ENCODE peak calls at places on chromosome 18, in ten cellular contexts. X, N, G, C, W, L, A, H, S and I are unnamed samples.

GRCh38 chr18:74450626-74451025 is 6.5 kb downstream of the DIPK1C start:
- DNase-seq in G (no peak), L (no peak), S (no peak), N (no peak), W (no peak), A (no peak), X (no peak), C (no peak), H (no peak), I (peak)

GRCh38 chr18:55863876-55864275 is 275.9 kb upstream of the TCF4 start:
- DNase-seq in A (no peak), G (no peak), N (no peak), H (no peak), L (no peak), C (no peak), X (peak), S (peak), W (no peak), I (no peak)

GRCh38 chr18:10413722-10414121 is 40.7 kb upstream of the APCDD1 start:
- DNase-seq in A (no peak), H (no peak), L (no peak), X (no peak), N (no peak), C (no peak), S (no peak), G (no peak), W (no peak), I (no peak)

GRCh38 chr18:5759169-5759568 is 136.2 kb downstream of the TMEM200C start:
- DNase-seq in H (no peak), X (no peak), A (no peak), S (no peak), L (no peak), G (no peak), C (no peak), W (no peak), N (no peak), I (no peak)

GRCh38 chr18:47606526-47606925 is 323.9 kb downstream of the SMAD2 start:
- DNase-seq in C (no peak), A (no peak), G (no peak), N (no peak), L (no peak), X (no peak), W (no peak), H (no peak), S (no peak), I (no peak)

GRCh38 chr18:47983946-47984345 is 53.5 kb upstream of the SMAD2 start:
- DNase-seq in C (no peak), A (no peak), H (no peak), L (no peak), W (no peak), S (no peak), X (peak), G (no peak), N (no peak), I (no peak)

GRCh38 chr18:37179384-37179783 is 350.5 kb downstream of the KIAA1328 start:
- DNase-seq in H (no peak), X (no peak), W (no peak), C (no peak), G (no peak), S (no peak), L (no peak), N (no peak), A (no peak), I (no peak)

GRCh38 chr18:48672671-48673340 is 134.0 kb downstream of the CTIF start:
- DNase-seq in C (no peak), H (no peak), S (no peak), A (no peak), X (no peak), W (no peak), L (no peak), G (no peak), N (no peak), I (no peak)

GRCh38 chr18:12262748-12263147 is 8.6 kb downstream of the CIDEA start:
- DNase-seq in N (no peak), H (no peak), S (no peak), A (peak), G (no peak), W (no peak), C (no peak), L (no peak), X (no peak), I (no peak)

GRCh38 chr18:70132999-70133398 is 72.5 kb downstream of the RTTN start:
- DNase-seq in A (no peak), S (peak), N (peak), L (peak), H (no peak), X (peak), G (no peak), W (no peak), C (no peak), I (no peak)

GRCh38 chr18:37962316-37962966 is 396.8 kb upstream of the CELF4 start:
- DNase-seq in N (no peak), A (no peak), S (no peak), W (no peak), L (no peak), G (no peak), C (no peak), X (peak), H (no peak), I (no peak)

GRCh38 chr18:59951591-59951990 is 51.8 kb downstream of the PMAIP1 start:
- DNase-seq in W (no peak), S (no peak), H (no peak), X (no peak), A (no peak), N (no peak), C (no peak), G (no peak), L (no peak), I (no peak)

GRCh38 chr18:49135871-49136270 is 185.1 kb upstream of the SMAD7 start:
- DNase-seq in L (peak), G (no peak), A (no peak), X (peak), C (no peak), S (no peak), W (no peak), N (no peak), H (no peak), I (no peak)

GRCh38 chr18:78766651-78767533 is 212.7 kb upstream of the SALL3 start:
- DNase-seq in W (no peak), A (no peak), H (no peak), X (no peak), N (no peak), G (no peak), L (no peak), S (no peak), C (no peak), I (no peak)

GRCh38 chr18:12421732-12422131 is 14.0 kb downstream of the PRELID3A start:
- DNase-seq in C (no peak), S (no peak), N (no peak), L (no peak), W (no peak), X (no peak), A (no peak), H (no peak), G (no peak), I (no peak)

GRCh38 chr18:2715990-2716389 is 60.5 kb downstream of the SMCHD1 start:
- DNase-seq in N (peak), A (no peak), S (no peak), H (no peak), G (no peak), W (no peak), L (no peak), C (no peak), X (no peak), I (peak)

GRCh38 chr18:61475931-61476330 is 142.7 kb downstream of the CDH20 start:
- DNase-seq in C (no peak), N (no peak), G (no peak), L (no peak), S (no peak), A (no peak), X (no peak), W (no peak), H (no peak), I (no peak)

GRCh38 chr18:24277516-24277915 is 120.1 kb downstream of the OSBPL1A start:
- DNase-seq in W (no peak), S (no peak), H (no peak), X (no peak), A (no peak), N (no peak), C (no peak), L (no peak), G (no peak), I (no peak)

GRCh38 chr18:50092250-50092780 is 102.6 kb downstream of the MYO5B start:
- DNase-seq in G (no peak), L (no peak), H (no peak), N (no peak), C (no peak), W (no peak), A (no peak), X (no peak), S (no peak), I (no peak)

GRCh38 chr18:48874701-48875162 is 76.0 kb downstream of the SMAD7 start:
- DNase-seq in X (no peak), S (no peak), G (no peak), W (no peak), N (no peak), H (no peak), L (no peak), C (no peak), A (peak), I (no peak)

GRCh38 chr18:46917808-46918600 is 602 bp downstream of the KATNAL2 start:
- DNase-seq in C (no peak), N (no peak), A (no peak), L (no peak), W (peak), S (no peak), X (peak), G (peak), H (peak), I (peak)

GRCh38 chr18:31273812-31274527 is 44.0 kb upstream of the DSG1 start:
- DNase-seq in W (no peak), X (no peak), S (no peak), L (no peak), G (no peak), N (no peak), H (no peak), C (no peak), A (no peak), I (no peak)

GRCh38 chr18:12776821-12777471 is 74.1 kb downstream of the PSMG2 start:
- DNase-seq in W (no peak), S (no peak), H (peak), G (no peak), N (no peak), C (no peak), L (no peak), X (no peak), A (no peak), I (no peak)

GRCh38 chr18:76349067-76349715 is 145.9 kb downstream of the ZNF516 start:
- DNase-seq in L (peak), A (no peak), S (peak), H (peak), X (peak), W (peak), C (peak), G (peak), N (no peak), I (peak)

GRCh38 chr18:3330622-3331021 is 68.7 kb downstream of the MYL12B start:
- DNase-seq in G (peak), N (no peak), H (no peak), A (no peak), W (no peak), X (no peak), C (no peak), S (no peak), L (no peak), I (no peak)

GRCh38 chr18:59357928-59358327 is 1.1 kb downstream of the LMAN1 start:
- DNase-seq in C (no peak), A (no peak), H (no peak), L (peak), G (peak), S (peak), N (peak), W (peak), X (peak), I (no peak)

GRCh38 chr18:8982416-8983183 is 119.9 kb upstream of the NDUFV2 start:
- DNase-seq in S (peak), A (no peak), C (no peak), G (no peak), W (peak), N (peak), L (peak), X (peak), H (peak), I (no peak)

GRCh38 chr18:70454705-70455322 is 166.0 kb downstream of the SOCS6 start:
- DNase-seq in N (peak), W (peak), H (peak), S (peak), G (peak), C (no peak), L (peak), A (no peak), X (peak), I (no peak)